ENCODE peak calls at places on chromosomes 4 and X, in six cellular contexts. K is H7, H is fibroblast of mammary gland, D is choroid plexus epithelial cell, O is left ventricle myocardium inferior, S is astrocyte. X is an unnamed sample.

GRCh38 chr4:182738283-182739047 is 178.7 kb downstream of the DCTD start:
- DNase-seq in K (no peak), H (peak), D (peak), O (no peak), S (no peak), X (no peak)

GRCh38 chr4:25550376-25551030 is 105.1 kb upstream of the SLC34A2 start:
- DNase-seq in K (no peak), H (no peak), D (no peak), O (no peak), S (no peak), X (no peak)

GRCh38 chr4:174522183-174523002 is at the start of gene HPGD:
- DNase-seq in K (peak), H (no peak), D (peak), O (peak), S (no peak), X (peak)

GRCh38 chrX:11899091-11899490 is 141.1 kb downstream of the MSL3 start:
- DNase-seq in K (no peak), H (peak), D (peak), O (no peak), S (peak), X (peak)

GRCh38 chr4:7666744-7667143 is 232.0 kb upstream of the PSAPL1 start:
- DNase-seq in K (no peak), H (no peak), D (no peak), O (no peak), S (no peak), X (no peak)

GRCh38 chr4:67403342-67403741 is 142.0 kb downstream of the CENPC start:
- DNase-seq in K (no peak), H (no peak), D (peak), O (no peak), S (no peak), X (no peak)

GRCh38 chr4:149409186-149410056 is 406.2 kb downstream of the IQCM start:
- DNase-seq in K (no peak), H (peak), D (peak), O (peak), S (peak), X (peak)

GRCh38 chr4:71296945-71297344 is 41.9 kb upstream of the SLC4A4 start:
- DNase-seq in K (no peak), H (no peak), D (no peak), O (no peak), S (peak), X (peak)

GRCh38 chr4:121736735-121737351 is 28.1 kb downstream of the SMIM43 start:
- DNase-seq in K (peak), H (peak), D (peak), O (no peak), S (peak), X (peak)

GRCh38 chrX:104668550-104668949 is 102.6 kb downstream of the IL1RAPL2 start:
- DNase-seq in K (peak), H (peak), D (peak), O (no peak), S (peak), X (no peak)

GRCh38 chr4:101022151-101023024 is 324.9 kb downstream of the PPP3CA start:
- DNase-seq in K (no peak), H (peak), D (peak), O (no peak), S (peak), X (no peak)

GRCh38 chr4:141240671-141241070 is 20.0 kb downstream of the ZNF330 start:
- DNase-seq in K (no peak), H (no peak), D (no peak), O (no peak), S (no peak), X (no peak)

GRCh38 chr4:47312170-47312569 is 151.3 kb downstream of the COMMD8 start:
- DNase-seq in K (no peak), H (no peak), D (no peak), O (no peak), S (peak), X (peak)

GRCh38 chr4:41538887-41539498 is 1.0 kb downstream of the LIMCH1 start:
- DNase-seq in K (no peak), H (no peak), D (no peak), O (peak), S (peak), X (peak)

GRCh38 chrX:20211261-20211786 is 55.4 kb downstream of the RPS6KA3 start:
- DNase-seq in K (no peak), H (no peak), D (no peak), O (no peak), S (no peak), X (no peak)

GRCh38 chr4:186342582-186342981 is 76.6 kb downstream of the F11 start:
- DNase-seq in K (no peak), H (no peak), D (no peak), O (no peak), S (no peak), X (no peak)